ENCODE peak calls at places on chromosomes 4 and X, in ten cellular contexts. D, U, A, B, Q, W, F, M, Z and V are unnamed samples.

GRCh38 chr4:5572114-5572513 is 136.2 kb downstream of the EVC2 start:
- DNase-seq in D (no peak), U (no peak), A (no peak), B (no peak), Q (no peak), W (no peak), F (no peak), M (peak), Z (peak), V (no peak)

GRCh38 chr4:126451237-126451885 is 1136.6 kb downstream of the FAT4 start:
- DNase-seq in D (no peak), U (no peak), A (no peak), B (no peak), Q (no peak), W (no peak), F (no peak), M (no peak), Z (no peak), V (no peak)

GRCh38 chr4:83617371-83618021 is 81.6 kb downstream of the GPAT3 start:
- DNase-seq in D (no peak), U (no peak), A (no peak), B (no peak), Q (no peak), W (no peak), F (no peak), M (no peak), Z (no peak), V (no peak)

GRCh38 chr4:22091351-22091731 is 142.8 kb upstream of the KCNIP4 start:
- DNase-seq in D (no peak), U (no peak), A (no peak), B (no peak), Q (no peak), W (no peak), F (no peak), M (no peak), Z (peak), V (peak)

GRCh38 chr4:184287697-184288255 is 70.1 kb upstream of the ENPP6 start:
- DNase-seq in D (peak), U (peak), A (no peak), B (no peak), Q (no peak), W (no peak), F (no peak), M (peak), Z (peak), V (no peak)

GRCh38 chr4:41181037-41181436 is 33.3 kb downstream of the APBB2 start:
- DNase-seq in D (no peak), U (no peak), A (no peak), B (no peak), Q (no peak), W (no peak), F (no peak), M (no peak), Z (no peak), V (no peak)

GRCh38 chr4:186825069-186825468 is 101.4 kb upstream of the FAT1 start:
- DNase-seq in D (no peak), U (no peak), A (no peak), B (no peak), Q (no peak), W (no peak), F (no peak), M (no peak), Z (no peak), V (no peak)

GRCh38 chr4:74267998-74268606 is 40.2 kb upstream of the EPGN start:
- DNase-seq in D (peak), U (no peak), A (no peak), B (no peak), Q (no peak), W (no peak), F (no peak), M (peak), Z (peak), V (no peak)

GRCh38 chr4:6953751-6954380 is 44.2 kb downstream of the TBC1D14 start:
- DNase-seq in D (peak), U (peak), A (no peak), B (no peak), Q (no peak), W (peak), F (no peak), M (peak), Z (peak), V (peak)

GRCh38 chr4:85642356-85643100 is 167.6 kb downstream of the ARHGAP24 start:
- DNase-seq in D (no peak), U (no peak), A (no peak), B (no peak), Q (no peak), W (no peak), F (no peak), M (no peak), Z (no peak), V (no peak)

GRCh38 chr4:58809948-58810347 is 1699.8 kb upstream of the IGFBP7 start:
- DNase-seq in D (no peak), U (no peak), A (no peak), B (no peak), Q (no peak), W (no peak), F (peak), M (no peak), Z (no peak), V (no peak)

GRCh38 chrX:17549005-17549685 is 174.1 kb downstream of the NHS start:
- DNase-seq in D (no peak), U (no peak), A (no peak), B (no peak), Q (no peak), W (no peak), F (no peak), M (no peak), Z (no peak), V (no peak)

GRCh38 chrX:18676470-18676869 is 4.6 kb upstream of the RS1 start:
- DNase-seq in D (no peak), U (no peak), A (no peak), B (no peak), Q (no peak), W (no peak), F (peak), M (peak), Z (no peak), V (peak)

GRCh38 chr4:15756361-15756861 is 21.7 kb upstream of the CD38 start:
- DNase-seq in D (peak), U (no peak), A (no peak), B (no peak), Q (no peak), W (no peak), F (peak), M (peak), Z (peak), V (no peak)

GRCh38 chr4:9804918-9805317 is 23.5 kb downstream of the DRD5 start:
- DNase-seq in D (no peak), U (no peak), A (no peak), B (no peak), Q (no peak), W (no peak), F (no peak), M (no peak), Z (no peak), V (no peak)

GRCh38 chr4:163072222-163072621 is 94.5 kb downstream of the NAF1 start:
- DNase-seq in D (peak), U (no peak), A (no peak), B (no peak), Q (no peak), W (no peak), F (peak), M (no peak), Z (peak), V (no peak)

GRCh38 chr4:54784188-54784671 is 126.5 kb downstream of the KIT start:
- DNase-seq in D (peak), U (peak), A (no peak), B (no peak), Q (no peak), W (peak), F (no peak), M (peak), Z (no peak), V (peak)

GRCh38 chrX:64536740-64537139 is 141.5 kb upstream of the MTMR8 start:
- DNase-seq in D (no peak), U (no peak), A (no peak), B (no peak), Q (no peak), W (no peak), F (no peak), M (no peak), Z (no peak), V (no peak)

GRCh38 chr4:5816101-5816500 is 76.8 kb downstream of the CRMP1 start:
- DNase-seq in D (no peak), U (no peak), A (no peak), B (no peak), Q (no peak), W (no peak), F (no peak), M (no peak), Z (no peak), V (no peak)

GRCh38 chr4:3410401-3411135 is 31.2 kb upstream of the HGFAC start:
- DNase-seq in D (no peak), U (no peak), A (no peak), B (no peak), Q (no peak), W (no peak), F (no peak), M (no peak), Z (no peak), V (peak)

GRCh38 chr4:153808175-153808574 is 19.3 kb upstream of the SFRP2 start:
- DNase-seq in D (no peak), U (no peak), A (no peak), B (no peak), Q (no peak), W (no peak), F (no peak), M (no peak), Z (no peak), V (no peak)

GRCh38 chr4:23135792-23136645 is 443.3 kb downstream of the GBA3 start:
- DNase-seq in D (peak), U (no peak), A (no peak), B (no peak), Q (no peak), W (no peak), F (peak), M (peak), Z (peak), V (no peak)
- TF ChIP-seq CTCF in D (peak), U (no peak), A (peak), B (peak), Q (peak), W (peak), F (peak), M (peak), Z (peak), V (peak)

GRCh38 chr4:147731611-147732515 is at the start of gene ARHGAP10:
- DNase-seq in D (peak), U (peak), A (peak), B (peak), Q (peak), W (peak), F (peak), M (peak), Z (peak), V (peak)

GRCh38 chr4:147733614-147734344 is 1.9 kb downstream of the ARHGAP10 start:
- DNase-seq in D (peak), U (no peak), A (no peak), B (no peak), Q (no peak), W (peak), F (no peak), M (peak), Z (peak), V (peak)

GRCh38 chr4:147727476-147728028 is 4.3 kb upstream of the ARHGAP10 start:
- DNase-seq in D (no peak), U (no peak), A (no peak), B (no peak), Q (no peak), W (no peak), F (no peak), M (no peak), Z (peak), V (no peak)

GRCh38 chr4:147732516-147733193 is 767 bp downstream of the ARHGAP10 start:
- DNase-seq in D (peak), U (no peak), A (peak), B (peak), Q (peak), W (no peak), F (no peak), M (no peak), Z (peak), V (peak)

DNA sequence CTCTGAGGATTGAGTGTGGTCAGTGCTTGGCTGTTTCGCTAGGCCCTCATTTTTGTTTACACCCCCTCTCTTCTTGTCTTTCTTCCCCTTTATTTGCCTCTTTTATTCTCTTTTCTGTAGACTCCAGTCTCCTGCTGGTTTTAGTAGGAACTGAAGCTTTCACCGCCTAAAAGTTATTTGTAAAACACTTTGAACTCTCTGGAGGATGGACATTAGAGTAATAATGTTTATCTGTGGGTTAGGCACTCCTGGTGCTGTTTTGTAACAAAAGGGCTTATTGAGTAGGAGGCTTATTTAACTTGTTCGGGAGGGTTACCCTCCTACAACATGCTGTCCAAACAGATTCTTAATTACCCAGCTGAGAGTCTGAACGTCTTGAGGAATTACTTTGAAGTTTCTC is 1.6 kb upstream of the ARHGAP10 start:
- DNase-seq in D (no peak), U (no peak), A (no peak), B (no peak), Q (no peak), W (no peak), F (no peak), M (no peak), Z (no peak), V (no peak)
- TF ChIP-seq CTCF in D (peak), U (no peak), A (peak), B (peak), Q (no peak), W (no peak), F (no peak), M (peak), Z (no peak), V (peak)

DNA sequence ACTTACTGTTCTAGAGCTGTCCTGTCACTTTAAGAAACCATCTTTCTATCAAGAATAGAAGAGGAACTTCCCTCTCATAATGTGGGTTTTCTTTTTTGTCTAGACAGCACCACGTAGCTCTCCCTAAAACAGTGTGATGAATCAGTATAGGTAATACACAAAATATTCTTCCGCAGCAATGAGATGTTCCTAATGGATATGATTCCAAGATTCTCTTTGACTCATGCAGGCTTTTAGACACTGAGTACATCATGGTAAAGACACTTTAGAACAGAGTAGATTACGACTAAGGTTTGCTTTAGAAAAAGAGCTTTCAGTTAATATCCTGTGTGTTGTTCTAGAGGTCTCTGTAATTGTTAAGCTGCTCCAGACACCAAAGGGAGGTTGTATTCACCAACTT is 69.8 kb downstream of the PTTG2 start:
- DNase-seq in D (no peak), U (no peak), A (no peak), B (no peak), Q (no peak), W (no peak), F (no peak), M (peak), Z (no peak), V (no peak)
- TF ChIP-seq CTCF in D (no peak), U (no peak), A (no peak), B (no peak), Q (no peak), W (no peak), F (no peak), M (no peak), Z (no peak), V (no peak)

DNA sequence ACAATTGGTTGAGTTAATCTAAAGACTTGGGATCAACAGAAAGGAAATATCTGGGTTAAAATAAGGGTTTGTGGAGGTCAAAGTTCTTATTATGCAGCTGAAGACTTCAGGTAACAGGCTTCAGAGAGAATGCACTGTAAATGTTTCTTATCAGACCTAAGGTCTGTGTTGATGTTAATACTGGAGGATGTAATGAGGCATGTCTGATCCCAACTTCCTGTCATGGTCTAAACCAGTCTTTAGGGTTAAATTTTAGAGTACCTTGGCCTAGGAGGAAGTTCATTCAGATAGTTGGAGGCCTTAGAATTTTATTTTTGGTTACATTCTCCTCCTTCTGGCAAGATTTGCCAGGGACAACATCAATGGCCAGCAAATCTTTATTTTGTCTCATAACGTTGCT is 72.1 kb upstream of the GC start:
- DNase-seq in D (no peak), U (no peak), A (no peak), B (no peak), Q (no peak), W (no peak), F (no peak), M (no peak), Z (no peak), V (no peak)
- TF ChIP-seq CTCF in D (no peak), U (no peak), A (no peak), B (no peak), Q (no peak), W (no peak), F (no peak), M (no peak), Z (no peak), V (no peak)

GRCh38 chr4:106810122-106810521 is 226.0 kb downstream of the DKK2 start:
- DNase-seq in D (no peak), U (no peak), A (no peak), B (no peak), Q (no peak), W (no peak), F (no peak), M (no peak), Z (no peak), V (no peak)

GRCh38 chr4:106806158-106806797 is 229.8 kb downstream of the DKK2 start:
- DNase-seq in D (no peak), U (no peak), A (no peak), B (no peak), Q (no peak), W (no peak), F (no peak), M (no peak), Z (no peak), V (no peak)

GRCh38 chr4:106803107-106803506 is 233.0 kb downstream of the DKK2 start:
- DNase-seq in D (no peak), U (no peak), A (no peak), B (no peak), Q (no peak), W (no peak), F (no peak), M (peak), Z (no peak), V (no peak)

DNA sequence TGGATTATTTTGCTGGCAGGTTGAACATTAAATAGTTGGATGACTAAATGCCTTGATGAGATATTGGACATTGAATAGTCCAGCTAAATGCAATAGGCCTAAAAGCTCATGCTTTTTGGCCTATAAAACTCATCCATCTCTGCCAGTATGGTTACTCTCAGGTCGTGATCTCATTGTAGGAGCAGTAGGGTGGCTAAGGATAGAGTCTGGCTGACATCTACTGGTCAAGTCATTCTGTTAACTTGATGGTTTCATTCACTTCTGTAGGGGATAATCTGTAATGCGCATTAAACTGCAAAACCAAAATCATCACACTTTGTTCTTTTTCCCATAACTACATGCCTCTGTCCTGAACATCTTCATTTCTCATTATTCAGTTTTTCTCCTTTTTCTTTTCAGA is 227.0 kb downstream of the DKK2 start:
- DNase-seq in D (peak), U (no peak), A (no peak), B (no peak), Q (no peak), W (no peak), F (peak), M (peak), Z (peak), V (no peak)
- TF ChIP-seq CTCF in D (peak), U (no peak), A (peak), B (peak), Q (peak), W (peak), F (peak), M (peak), Z (peak), V (no peak)

GRCh38 chrX:148784859-148785655 is 284.6 kb downstream of the AFF2 start:
- DNase-seq in D (no peak), U (no peak), A (no peak), B (no peak), Q (no peak), W (no peak), F (no peak), M (no peak), Z (no peak), V (no peak)

GRCh38 chrX:148784137-148784536 is 283.7 kb downstream of the AFF2 start:
- DNase-seq in D (no peak), U (no peak), A (no peak), B (no peak), Q (no peak), W (no peak), F (no peak), M (no peak), Z (no peak), V (no peak)
- TF ChIP-seq CTCF in D (no peak), U (no peak), A (no peak), B (no peak), Q (no peak), W (no peak), F (no peak), M (no peak), Z (no peak), V (no peak)

DNA sequence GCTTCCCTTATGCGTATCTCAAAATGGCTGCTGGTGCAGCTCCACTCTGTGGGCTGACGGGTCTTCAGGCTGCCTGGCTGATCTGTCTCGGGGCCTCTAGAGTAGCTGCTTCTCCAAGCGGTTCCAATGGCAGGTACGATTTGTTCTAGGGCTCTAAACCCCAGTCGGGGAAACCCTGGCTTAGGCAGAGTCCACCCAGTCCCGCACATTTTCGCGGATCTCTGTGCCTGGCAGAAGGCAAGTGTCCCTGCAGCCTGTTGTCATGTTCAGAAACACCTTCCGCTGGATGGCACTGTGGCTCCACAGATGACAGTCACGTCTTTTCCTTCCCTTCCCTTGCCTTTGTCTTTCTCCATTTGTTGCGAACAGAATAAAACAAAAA is 54.4 kb downstream of the NBDY start:
- DNase-seq in D (no peak), U (peak), A (no peak), B (no peak), Q (no peak), W (no peak), F (no peak), M (no peak), Z (peak), V (no peak)
- TF ChIP-seq CTCF in D (no peak), U (no peak), A (no peak), B (no peak), Q (no peak), W (no peak), F (no peak), M (no peak), Z (peak), V (no peak)

GRCh38 chr4:156581282-156581681 is 390.3 kb downstream of the PDGFC start:
- DNase-seq in D (no peak), U (no peak), A (no peak), B (no peak), Q (no peak), W (no peak), F (no peak), M (no peak), Z (no peak), V (no peak)
- TF ChIP-seq CTCF in D (no peak), U (no peak), A (no peak), B (no peak), Q (no peak), W (no peak), F (no peak), M (no peak), Z (no peak), V (no peak)